ENCODE peak calls at places on chromosomes 11 and 22, in nine cellular contexts. One of them, this sample, is unnamed.

GRCh38 chr11:86172894-86173293 is 71.7 kb upstream of the EED start:
- DNase-seq in GM12892: no peak
- DNase-seq in adrenal gland: no peak
- DNase-seq in tibial nerve: no peak
- DNase-seq in GM12878: no peak
- DNase-seq in body of pancreas: no peak
- DNase-seq in heart left ventricle: no peak
- DNase-seq in endothelial cell of umbilical vein: peak; percentile 60
- DNase-seq in right lobe of liver: no peak
- DNase-seq in this sample: no peak

GRCh38 chr22:38412435-38413084 is 42.4 kb downstream of the KCNJ4 start:
- DNase-seq in GM12892: peak; percentile 78
- DNase-seq in adrenal gland: no peak
- DNase-seq in tibial nerve: no peak
- DNase-seq in GM12878: no peak
- DNase-seq in body of pancreas: peak; percentile 43
- DNase-seq in heart left ventricle: no peak
- DNase-seq in endothelial cell of umbilical vein: no peak
- DNase-seq in right lobe of liver: peak; percentile 46
- DNase-seq in this sample: peak; percentile 84

GRCh38 chr11:95230054-95231034 is 658 bp downstream of the SESN3 start:
- DNase-seq in GM12892: no peak
- DNase-seq in adrenal gland: no peak
- DNase-seq in tibial nerve: no peak
- DNase-seq in GM12878: no peak
- DNase-seq in body of pancreas: peak; percentile 14
- DNase-seq in heart left ventricle: peak; percentile 20
- DNase-seq in endothelial cell of umbilical vein: peak; percentile 34
- DNase-seq in right lobe of liver: no peak
- DNase-seq in this sample: no peak

GRCh38 chr11:57358543-57358961 is 20.4 kb downstream of the P2RX3 start:
- DNase-seq in GM12892: no peak
- DNase-seq in adrenal gland: no peak
- DNase-seq in tibial nerve: no peak
- DNase-seq in GM12878: no peak
- DNase-seq in body of pancreas: no peak
- DNase-seq in heart left ventricle: no peak
- DNase-seq in endothelial cell of umbilical vein: no peak
- DNase-seq in right lobe of liver: no peak
- DNase-seq in this sample: no peak

GRCh38 chr22:49967333-49968241 is 7.0 kb downstream of the PIM3 start:
- DNase-seq in GM12892: peak; percentile 27
- DNase-seq in adrenal gland: peak; percentile 77
- DNase-seq in tibial nerve: peak; percentile 54
- DNase-seq in GM12878: no peak
- DNase-seq in body of pancreas: peak; percentile 83
- DNase-seq in heart left ventricle: peak; percentile 37
- DNase-seq in endothelial cell of umbilical vein: no peak
- DNase-seq in right lobe of liver: peak; percentile 98
- DNase-seq in this sample: peak; percentile 27

GRCh38 chr11:88555829-88556202 is 218.3 kb upstream of the CTSC start:
- DNase-seq in GM12892: no peak
- DNase-seq in adrenal gland: no peak
- DNase-seq in tibial nerve: no peak
- DNase-seq in GM12878: no peak
- DNase-seq in body of pancreas: no peak
- DNase-seq in heart left ventricle: no peak
- DNase-seq in endothelial cell of umbilical vein: no peak
- DNase-seq in right lobe of liver: no peak
- DNase-seq in this sample: no peak

GRCh38 chr11:15826826-15827225 is 529.5 kb downstream of the SOX6 start:
- DNase-seq in GM12892: no peak
- DNase-seq in adrenal gland: peak; percentile 28
- DNase-seq in tibial nerve: peak; percentile 18
- DNase-seq in GM12878: no peak
- DNase-seq in body of pancreas: no peak
- DNase-seq in heart left ventricle: no peak
- DNase-seq in endothelial cell of umbilical vein: peak; percentile 49
- DNase-seq in right lobe of liver: no peak
- DNase-seq in this sample: peak; percentile 5

GRCh38 chr11:36131719-36132349 is 157.4 kb downstream of the COMMD9 start:
- DNase-seq in GM12892: peak; percentile 23
- DNase-seq in adrenal gland: peak; percentile 42
- DNase-seq in tibial nerve: peak; percentile 72
- DNase-seq in GM12878: no peak
- DNase-seq in body of pancreas: peak; percentile 46
- DNase-seq in heart left ventricle: peak; percentile 55
- DNase-seq in endothelial cell of umbilical vein: peak; percentile 71
- DNase-seq in right lobe of liver: peak; percentile 49
- DNase-seq in this sample: peak; percentile 33

GRCh38 chr22:31753005-31753633 is 700 bp upstream of the DEPDC5 start:
- DNase-seq in GM12892: no peak
- DNase-seq in adrenal gland: peak; percentile 51
- DNase-seq in tibial nerve: peak; percentile 9
- DNase-seq in GM12878: no peak
- DNase-seq in body of pancreas: peak; percentile 28
- DNase-seq in heart left ventricle: peak; percentile 35
- DNase-seq in endothelial cell of umbilical vein: no peak
- DNase-seq in right lobe of liver: peak; percentile 58
- DNase-seq in this sample: no peak

GRCh38 chr11:107785401-107785800 is 73.2 kb downstream of the SLC35F2 start:
- DNase-seq in GM12892: no peak
- DNase-seq in adrenal gland: no peak
- DNase-seq in tibial nerve: no peak
- DNase-seq in GM12878: no peak
- DNase-seq in body of pancreas: no peak
- DNase-seq in heart left ventricle: no peak
- DNase-seq in endothelial cell of umbilical vein: no peak
- DNase-seq in right lobe of liver: no peak
- DNase-seq in this sample: no peak

GRCh38 chr11:117831661-117832415 is 7.3 kb upstream of the FXYD2 start:
- DNase-seq in GM12892: no peak
- DNase-seq in adrenal gland: no peak
- DNase-seq in tibial nerve: no peak
- DNase-seq in GM12878: no peak
- DNase-seq in body of pancreas: no peak
- DNase-seq in heart left ventricle: no peak
- DNase-seq in endothelial cell of umbilical vein: no peak
- DNase-seq in right lobe of liver: no peak
- DNase-seq in this sample: no peak

GRCh38 chr11:6027501-6027900 is 3.1 kb downstream of the OR56A1 start:
- DNase-seq in GM12892: no peak
- DNase-seq in adrenal gland: no peak
- DNase-seq in tibial nerve: no peak
- DNase-seq in GM12878: no peak
- DNase-seq in body of pancreas: no peak
- DNase-seq in heart left ventricle: no peak
- DNase-seq in endothelial cell of umbilical vein: no peak
- DNase-seq in right lobe of liver: no peak
- DNase-seq in this sample: no peak

GRCh38 chr11:44068180-44068579 is 2.1 kb downstream of the ACCS start:
- DNase-seq in GM12892: no peak
- DNase-seq in adrenal gland: no peak
- DNase-seq in tibial nerve: no peak
- DNase-seq in GM12878: no peak
- DNase-seq in body of pancreas: no peak
- DNase-seq in heart left ventricle: no peak
- DNase-seq in endothelial cell of umbilical vein: no peak
- DNase-seq in right lobe of liver: no peak
- DNase-seq in this sample: no peak

GRCh38 chr11:44065161-44065571 is 904 bp upstream of the ACCS start:
- DNase-seq in GM12892: no peak
- DNase-seq in adrenal gland: no peak
- DNase-seq in tibial nerve: no peak
- DNase-seq in GM12878: no peak
- DNase-seq in body of pancreas: no peak
- DNase-seq in heart left ventricle: no peak
- DNase-seq in endothelial cell of umbilical vein: no peak
- DNase-seq in right lobe of liver: no peak
- DNase-seq in this sample: no peak

GRCh38 chr11:44067266-44067665 is 1.2 kb downstream of the ACCS start:
- DNase-seq in GM12892: no peak
- DNase-seq in adrenal gland: no peak
- DNase-seq in tibial nerve: no peak
- DNase-seq in GM12878: no peak
- DNase-seq in body of pancreas: no peak
- DNase-seq in heart left ventricle: no peak
- DNase-seq in endothelial cell of umbilical vein: no peak
- DNase-seq in right lobe of liver: no peak
- DNase-seq in this sample: no peak

GRCh38 chr11:44066732-44067131 is 662 bp downstream of the ACCS start:
- DNase-seq in GM12892: no peak
- DNase-seq in adrenal gland: no peak
- DNase-seq in tibial nerve: no peak
- DNase-seq in GM12878: no peak
- DNase-seq in body of pancreas: peak; percentile 40
- DNase-seq in heart left ventricle: no peak
- DNase-seq in endothelial cell of umbilical vein: peak; percentile 86
- DNase-seq in right lobe of liver: no peak
- DNase-seq in this sample: no peak

GRCh38 chr11:44065851-44066731 is at the start of gene ACCS:
- DNase-seq in GM12892: peak; percentile 82
- DNase-seq in adrenal gland: peak; percentile 94
- DNase-seq in tibial nerve: peak; percentile 95
- DNase-seq in GM12878: peak; percentile 70
- DNase-seq in body of pancreas: peak; percentile 96
- DNase-seq in heart left ventricle: peak; percentile 95
- DNase-seq in endothelial cell of umbilical vein: peak; percentile 95
- DNase-seq in right lobe of liver: peak; percentile 96
- DNase-seq in this sample: peak; percentile 84
- TF ChIP-seq POLR2A in GM12892: peak; percentile 88
- TF ChIP-seq POLR2A in adrenal gland: peak; percentile 63
- TF ChIP-seq POLR2A in tibial nerve: peak; percentile 17
- TF ChIP-seq POLR2A in GM12878: peak; percentile 86
- TF ChIP-seq POLR2A in body of pancreas: peak; percentile 85
- TF ChIP-seq POLR2A in heart left ventricle: no peak
- TF ChIP-seq POLR2A in endothelial cell of umbilical vein: peak; percentile 82
- TF ChIP-seq POLR2A in right lobe of liver: peak; percentile 73
- TF ChIP-seq POLR2A in this sample: peak; percentile 65

GRCh38 chr11:65207918-65208784 is 26.4 kb downstream of the CAPN1 start:
- DNase-seq in GM12892: no peak
- DNase-seq in adrenal gland: no peak
- DNase-seq in tibial nerve: no peak
- DNase-seq in GM12878: no peak
- DNase-seq in body of pancreas: no peak
- DNase-seq in heart left ventricle: no peak
- DNase-seq in endothelial cell of umbilical vein: no peak
- DNase-seq in right lobe of liver: peak; percentile 42
- DNase-seq in this sample: no peak
- TF ChIP-seq POLR2A in GM12892: no peak
- TF ChIP-seq POLR2A in adrenal gland: no peak
- TF ChIP-seq POLR2A in tibial nerve: no peak
- TF ChIP-seq POLR2A in GM12878: no peak
- TF ChIP-seq POLR2A in body of pancreas: no peak
- TF ChIP-seq POLR2A in heart left ventricle: no peak
- TF ChIP-seq POLR2A in endothelial cell of umbilical vein: no peak
- TF ChIP-seq POLR2A in right lobe of liver: no peak
- TF ChIP-seq POLR2A in this sample: no peak

GRCh38 chr11:121018746-121019145 is 5.2 kb upstream of the TBCEL start:
- DNase-seq in GM12892: no peak
- DNase-seq in adrenal gland: no peak
- DNase-seq in tibial nerve: no peak
- DNase-seq in GM12878: no peak
- DNase-seq in body of pancreas: no peak
- DNase-seq in heart left ventricle: no peak
- DNase-seq in endothelial cell of umbilical vein: no peak
- DNase-seq in right lobe of liver: no peak
- DNase-seq in this sample: no peak

GRCh38 chr11:121024989-121025388 is 1.1 kb downstream of the TBCEL start:
- DNase-seq in GM12892: peak; percentile 2
- DNase-seq in adrenal gland: no peak
- DNase-seq in tibial nerve: no peak
- DNase-seq in GM12878: no peak
- DNase-seq in body of pancreas: no peak
- DNase-seq in heart left ventricle: peak; percentile 22
- DNase-seq in endothelial cell of umbilical vein: no peak
- DNase-seq in right lobe of liver: no peak
- DNase-seq in this sample: peak; percentile 12

GRCh38 chr11:121029813-121030445 is 6.0 kb downstream of the TBCEL start:
- DNase-seq in GM12892: no peak
- DNase-seq in adrenal gland: no peak
- DNase-seq in tibial nerve: no peak
- DNase-seq in GM12878: no peak
- DNase-seq in body of pancreas: no peak
- DNase-seq in heart left ventricle: no peak
- DNase-seq in endothelial cell of umbilical vein: no peak
- DNase-seq in right lobe of liver: no peak
- DNase-seq in this sample: no peak

GRCh38 chr11:121029153-121029552 is 5.3 kb downstream of the TBCEL start:
- DNase-seq in GM12892: no peak
- DNase-seq in adrenal gland: no peak
- DNase-seq in tibial nerve: no peak
- DNase-seq in GM12878: no peak
- DNase-seq in body of pancreas: no peak
- DNase-seq in heart left ventricle: no peak
- DNase-seq in endothelial cell of umbilical vein: no peak
- DNase-seq in right lobe of liver: no peak
- DNase-seq in this sample: no peak

DNA sequence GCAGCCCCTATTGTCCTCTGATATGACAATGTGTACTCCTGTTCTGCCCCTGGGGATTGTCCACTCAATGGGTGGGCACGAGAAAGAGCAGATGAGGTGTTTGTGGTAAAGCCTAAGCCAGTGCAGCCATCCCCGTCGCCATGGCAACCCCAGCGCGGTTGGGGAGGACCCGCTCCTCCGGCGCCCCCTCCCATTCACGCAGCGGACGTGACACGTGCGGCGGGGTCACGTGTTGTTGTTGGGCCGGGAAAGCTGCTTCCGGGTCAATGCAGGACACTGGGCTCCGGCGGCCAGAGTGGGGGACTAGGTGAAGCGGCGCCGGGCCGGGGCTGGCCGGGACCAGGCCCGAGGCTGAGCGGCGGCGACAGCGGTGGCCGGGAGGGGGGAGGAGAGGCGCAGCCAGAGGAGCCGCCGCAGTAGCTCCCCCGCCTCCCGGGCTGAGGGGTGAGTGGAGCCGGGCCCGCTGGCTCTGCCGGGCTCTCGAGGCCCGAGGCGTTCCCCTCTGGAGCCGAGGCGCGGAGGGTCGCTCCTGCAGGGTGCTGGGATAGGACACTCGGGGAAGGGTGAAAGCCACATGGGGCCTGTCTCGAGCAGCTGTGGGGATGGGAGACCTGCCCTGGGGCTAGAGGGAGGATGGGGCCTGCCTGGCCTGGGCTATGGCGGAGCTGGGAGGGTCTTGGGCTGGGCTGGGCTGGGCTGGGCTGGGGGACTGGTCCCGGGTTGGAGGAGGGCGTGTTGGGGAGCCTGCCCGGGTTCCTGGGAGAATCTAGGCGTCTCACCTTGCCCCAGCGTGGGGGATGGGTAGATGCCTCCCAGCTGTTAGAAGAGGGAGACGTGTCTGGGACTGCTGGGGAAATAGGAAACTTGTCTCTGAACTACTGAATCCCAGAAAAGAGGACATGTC is at the start of gene TBCEL:
- DNase-seq in GM12892: peak; percentile 95
- DNase-seq in adrenal gland: peak; percentile 89
- DNase-seq in tibial nerve: peak; percentile 82
- DNase-seq in GM12878: peak; percentile 54
- DNase-seq in body of pancreas: peak; percentile 86
- DNase-seq in heart left ventricle: peak; percentile 89
- DNase-seq in endothelial cell of umbilical vein: peak; percentile 88
- DNase-seq in right lobe of liver: peak; percentile 88
- DNase-seq in this sample: peak; percentile 96
- TF ChIP-seq POLR2A in GM12892: peak; percentile 56
- TF ChIP-seq POLR2A in adrenal gland: peak; percentile 14
- TF ChIP-seq POLR2A in tibial nerve: no peak
- TF ChIP-seq POLR2A in GM12878: peak; percentile 75
- TF ChIP-seq POLR2A in body of pancreas: peak; percentile 65
- TF ChIP-seq POLR2A in heart left ventricle: no peak
- TF ChIP-seq POLR2A in endothelial cell of umbilical vein: peak; percentile 65
- TF ChIP-seq POLR2A in right lobe of liver: no peak
- TF ChIP-seq POLR2A in this sample: no peak

GRCh38 chr11:14522801-14523200 is 2.6 kb upstream of the PSMA1 start:
- DNase-seq in GM12892: no peak
- DNase-seq in adrenal gland: no peak
- DNase-seq in tibial nerve: no peak
- DNase-seq in GM12878: no peak
- DNase-seq in body of pancreas: no peak
- DNase-seq in heart left ventricle: no peak
- DNase-seq in endothelial cell of umbilical vein: no peak
- DNase-seq in right lobe of liver: no peak
- DNase-seq in this sample: no peak
- TF ChIP-seq POLR2A in GM12892: no peak
- TF ChIP-seq POLR2A in adrenal gland: no peak
- TF ChIP-seq POLR2A in tibial nerve: no peak
- TF ChIP-seq POLR2A in GM12878: no peak
- TF ChIP-seq POLR2A in body of pancreas: no peak
- TF ChIP-seq POLR2A in heart left ventricle: no peak
- TF ChIP-seq POLR2A in endothelial cell of umbilical vein: no peak
- TF ChIP-seq POLR2A in right lobe of liver: no peak
- TF ChIP-seq POLR2A in this sample: no peak

This sample was measured in GM12891.